ENCODE peak calls at places on chromosomes 16 and 17, in four cellular contexts. K, A, S and V are unnamed samples.

GRCh38 chr16:23434380-23434779 is 18.6 kb downstream of the COG7 start:
- DNase-seq in A (no peak), K (peak; percentile 74), S (no peak), V (peak; percentile 70)

GRCh38 chr16:17070882-17071592 is 399.7 kb downstream of the XYLT1 start:
- DNase-seq in A (peak; percentile 45), S (no peak), K (no peak), V (peak; percentile 48)

GRCh38 chr17:65696739-65697394 is 135.4 kb upstream of the AXIN2 start:
- DNase-seq in K (peak; percentile 65), A (no peak), S (no peak), V (peak; percentile 37)

GRCh38 chr17:66177048-66177447 is 14.9 kb downstream of the CEP112 start:
- DNase-seq in S (no peak), A (no peak), K (no peak), V (no peak)

GRCh38 chr16:86874141-86874540 is 295.8 kb downstream of the FOXL1 start:
- DNase-seq in K (no peak), A (peak; percentile 74), S (peak; percentile 19), V (peak; percentile 42)

GRCh38 chr16:46620265-46621005 is 744 bp downstream of the SHCBP1 start:
- DNase-seq in S (no peak), A (no peak), K (no peak), V (no peak)

GRCh38 chr17:39667262-39668140 is 752 bp upstream of the PNMT start:
- DNase-seq in S (no peak), K (no peak), A (no peak), V (no peak)

GRCh38 chr17:2250140-2251095 is 53.2 kb downstream of the SMG6 start:
- DNase-seq in A (no peak), S (no peak), K (peak; percentile 58), V (no peak)

GRCh38 chr17:77320501-77321256 is 179.9 kb downstream of the SEC14L1 start:
- DNase-seq in K (no peak), S (no peak), A (no peak), V (no peak)
- H2BK5ac ChIP-seq in K (peak overlapping the region; percentile 83), S (no peak overlapping the region), A (no peak overlapping the region), V (no peak overlapping the region)

GRCh38 chr17:77478281-77478680 is 337.5 kb downstream of the SEC14L1 start:
- DNase-seq in S (no peak), A (no peak), K (no peak), V (no peak)

GRCh38 chr17:77479372-77479781 is 338.6 kb downstream of the SEC14L1 start:
- DNase-seq in A (peak; percentile 72), K (no peak), S (no peak), V (peak; percentile 37)

GRCh38 chr17:77479817-77480508 is 339.2 kb downstream of the SEC14L1 start:
- DNase-seq in A (no peak), S (no peak), K (peak; percentile 34), V (peak; percentile 52)

GRCh38 chr17:77476920-77477805 is 336.4 kb downstream of the SEC14L1 start:
- DNase-seq in K (peak; percentile 98), A (no peak), S (no peak), V (peak; percentile 59)

DNA sequence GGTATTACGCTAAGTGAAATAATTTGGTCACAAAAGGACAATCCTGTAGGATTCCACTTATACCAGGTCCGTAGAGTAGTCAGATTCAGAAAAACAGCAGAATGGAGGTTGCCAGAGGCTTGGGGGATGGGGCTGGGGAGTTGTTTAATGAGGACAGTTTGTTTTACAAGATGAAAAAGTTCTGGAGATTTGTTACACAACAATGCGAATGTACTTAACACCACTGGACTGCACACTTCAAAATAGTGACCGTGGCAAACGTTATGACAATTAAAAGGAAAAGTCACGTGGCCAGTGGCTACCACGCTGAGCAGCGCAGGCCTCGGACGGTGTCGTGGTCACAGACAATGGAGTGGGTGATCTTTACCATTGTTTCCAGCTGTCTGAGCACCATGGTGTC is 338.1 kb downstream of the SEC14L1 start:
- DNase-seq in K (no peak), S (no peak), A (no peak), V (no peak)
- H4K5ac ChIP-seq in K (no peak overlapping the region), S (peak overlapping the region; percentile 53), A (no peak overlapping the region), V (no peak overlapping the region)

GRCh38 chr16:89571636-89572035 is 3.9 kb upstream of the CPNE7 start:
- DNase-seq in A (no peak), S (no peak), K (no peak), V (no peak)

GRCh38 chr16:89573826-89574680 is 1.5 kb upstream of the CPNE7 start:
- DNase-seq in A (no peak), K (no peak), S (no peak), V (peak; percentile 11)

GRCh38 chr16:89572478-89573205 is 2.9 kb upstream of the CPNE7 start:
- DNase-seq in S (no peak), K (no peak), A (no peak), V (no peak)

GRCh38 chr16:89570342-89570923 is 5.1 kb upstream of the CPNE7 start:
- DNase-seq in A (no peak), K (no peak), S (no peak), V (no peak)

DNA sequence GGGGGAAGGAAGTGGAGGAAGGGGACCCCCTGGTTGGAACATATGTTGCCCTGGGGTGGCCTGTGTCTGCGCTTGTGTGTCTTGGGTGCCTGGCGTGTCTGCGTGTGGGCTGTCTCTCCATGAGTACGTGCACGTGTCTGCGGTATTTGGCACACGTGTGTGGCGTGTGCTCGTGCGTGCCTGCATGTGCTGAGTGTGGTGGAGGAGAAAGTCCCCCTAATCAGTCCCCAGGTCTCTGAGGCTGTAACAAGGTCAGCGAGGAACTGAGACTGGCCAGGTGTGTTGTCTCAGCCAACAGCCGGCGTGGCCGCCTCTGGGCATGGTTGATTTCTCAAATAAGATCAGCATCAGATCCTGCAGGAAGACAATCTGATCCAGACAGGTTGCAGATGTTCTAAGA is 3.5 kb upstream of the CPNE7 start:
- DNase-seq in K (no peak), A (no peak), S (no peak), V (no peak)
- H2BK5ac ChIP-seq in K (no peak overlapping the region), A (no peak overlapping the region), S (no peak overlapping the region), V (no peak overlapping the region)

DNA sequence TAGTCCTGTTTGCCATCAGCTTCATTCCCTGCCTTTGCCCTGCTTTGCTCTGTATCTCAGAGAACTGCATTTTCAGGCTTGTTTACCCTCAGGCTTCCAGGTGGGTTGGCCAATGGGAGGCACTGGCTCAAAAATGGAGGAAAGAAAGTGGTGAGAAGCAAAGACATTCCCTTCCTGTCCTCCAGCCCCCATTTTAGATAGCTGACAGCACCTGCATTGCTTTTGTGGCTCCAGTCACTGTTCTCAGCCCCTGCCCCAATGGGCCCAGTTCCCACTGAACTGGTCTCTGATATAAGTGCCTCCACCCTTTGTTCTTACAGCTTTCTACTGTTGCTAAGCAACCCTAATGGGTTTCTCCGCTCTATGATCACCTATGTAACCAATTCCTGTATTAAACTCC is 19.4 kb upstream of the SDK2 start:
- DNase-seq in A (no peak), S (no peak), K (no peak), V (peak; percentile 36)
- H4K5ac ChIP-seq in A (no peak overlapping the region), S (no peak overlapping the region), K (no peak overlapping the region), V (no peak overlapping the region)

GRCh38 chr17:18225121-18225561 is 294 bp upstream of the LLGL1 start:
- DNase-seq in K (peak; percentile 93), S (peak; percentile 85), A (peak; percentile 98), V (peak; percentile 98)
- H2BK5ac ChIP-seq in K (peak overlapping the region; percentile 52), S (peak overlapping the region; percentile 96), A (no peak overlapping the region), V (peak overlapping the region; percentile 24)

GRCh38 chr16:22325598-22326368 is 28.6 kb downstream of the POLR3E start:
- DNase-seq in A (no peak), S (no peak), K (no peak), V (no peak)
- H4K5ac ChIP-seq in A (no peak overlapping the region), S (no peak overlapping the region), K (no peak overlapping the region), V (no peak overlapping the region)

GRCh38 chr17:81366648-81367047 is 28.6 kb upstream of the BAHCC1 start:
- DNase-seq in K (no peak), A (no peak), S (no peak), V (no peak)
- H2BK5ac ChIP-seq in K (no peak overlapping the region), A (no peak overlapping the region), S (no peak overlapping the region), V (no peak overlapping the region)